ENCODE peak calls at places on chromosomes 6 and 20, in five cellular contexts. C, I, O, T and F are unnamed samples.
A peak's percentile ranks its signal among the peaks of the same experiment; 100 is the strongest.

GRCh38 chr20:51732454-51732791 is 35.8 kb downstream of the ATP9A start:
- DNase-seq in C (no peak), I (no peak), O (peak; percentile 66), T (no peak), F (no peak)

GRCh38 chr20:48776306-48776705 is 51.5 kb downstream of the PREX1 start:
- DNase-seq in C (peak; percentile 50), I (no peak), O (peak; percentile 90), T (no peak), F (no peak)

GRCh38 chr6:118207947-118208346 is 300.9 kb downstream of the SLC35F1 start:
- DNase-seq in C (no peak), I (no peak), O (no peak), T (peak; percentile 48), F (no peak)

GRCh38 chr20:58888521-58889333 is 36.2 kb downstream of the GNAS start:
- DNase-seq in C (peak; percentile 78), I (peak; percentile 79), O (peak; percentile 89), T (peak; percentile 95), F (peak; percentile 87)

GRCh38 chr6:66210964-66211363 is 503.9 kb upstream of the EYS start:
- DNase-seq in C (no peak), I (no peak), O (no peak), T (no peak), F (no peak)

GRCh38 chr20:58084966-58085365 is 143.5 kb downstream of the ANKRD60 start:
- DNase-seq in C (peak; percentile 1), I (no peak), O (peak; percentile 46), T (no peak), F (no peak)

GRCh38 chr6:79512014-79512413 is 25.2 kb downstream of the LCA5 start:
- DNase-seq in C (no peak), I (no peak), O (no peak), T (no peak), F (no peak)

GRCh38 chr6:41768545-41769308 is 11.0 kb downstream of the FRS3 start:
- DNase-seq in C (peak; percentile 25), I (no peak), O (no peak), T (no peak), F (peak; percentile 57)

GRCh38 chr6:145964948-145965366 is 799 bp upstream of the SHPRH start:
- DNase-seq in C (no peak), I (no peak), O (peak; percentile 10), T (no peak), F (no peak)

GRCh38 chr6:53043626-53044025 is 21.6 kb upstream of the FBXO9 start:
- DNase-seq in C (peak; percentile 7), I (no peak), O (peak; percentile 45), T (peak; percentile 58), F (no peak)

GRCh38 chr20:9214676-9215075 is 145.8 kb downstream of the PLCB4 start:
- DNase-seq in C (no peak), I (no peak), O (peak; percentile 91), T (no peak), F (no peak)

GRCh38 chr6:116877743-116878142 is 701 bp downstream of the RFX6 start:
- DNase-seq in C (no peak), I (no peak), O (no peak), T (peak; percentile 50), F (no peak)

GRCh38 chr6:140051521-140052455 is 677.3 kb upstream of the CITED2 start:
- DNase-seq in C (no peak), I (no peak), O (peak; percentile 95), T (no peak), F (no peak)

GRCh38 chr6:140909156-140909555 is 1223.6 kb upstream of the GJE1 start:
- DNase-seq in C (no peak), I (no peak), O (peak; percentile 50), T (no peak), F (no peak)

GRCh38 chr6:145153495-145153894 is 581.8 kb downstream of the EPM2A start:
- DNase-seq in C (no peak), I (no peak), O (no peak), T (no peak), F (no peak)

GRCh38 chr20:33796263-33796906 is 14.8 kb upstream of the CHMP4B start:
- DNase-seq in C (no peak), I (no peak), O (no peak), T (no peak), F (peak; percentile 73)

GRCh38 chr6:10743514-10743913 is 4.1 kb upstream of the TMEM14B start:
- DNase-seq in C (no peak), I (no peak), O (no peak), T (no peak), F (no peak)

GRCh38 chr6:144150673-144151009 is 324 bp downstream of the STX11 start:
- DNase-seq in C (peak; percentile 46), I (peak; percentile 46), O (peak; percentile 56), T (peak; percentile 84), F (peak; percentile 29)

GRCh38 chr6:163296835-163297519 is 117.5 kb upstream of the QKI start:
- DNase-seq in C (peak; percentile 65), I (no peak), O (no peak), T (no peak), F (no peak)

GRCh38 chr20:23622839-23623343 is 14.9 kb downstream of the CST3 start:
- DNase-seq in C (peak; percentile 79), I (no peak), O (peak; percentile 95), T (peak; percentile 80), F (peak; percentile 68)

GRCh38 chr6:46628498-46628897 is 24.1 kb downstream of the CYP39A1 start:
- DNase-seq in C (no peak), I (no peak), O (no peak), T (no peak), F (no peak)

GRCh38 chr6:169096326-169096882 is 157.2 kb downstream of the THBS2 start:
- DNase-seq in C (peak; percentile 55), I (no peak), O (no peak), T (no peak), F (no peak)

GRCh38 chr20:13382786-13383185 is 161.7 kb downstream of the ISM1 start:
- DNase-seq in C (no peak), I (no peak), O (no peak), T (no peak), F (no peak)

GRCh38 chr6:13262302-13263006 is 65.9 kb downstream of the TBC1D7 start:
- DNase-seq in C (no peak), I (no peak), O (peak; percentile 8), T (no peak), F (no peak)

GRCh38 chr20:9408422-9409300 is 105.7 kb upstream of the LAMP5 start:
- DNase-seq in C (no peak), I (no peak), O (peak; percentile 71), T (no peak), F (no peak)

GRCh38 chr6:45728674-45729073 is 287.0 kb downstream of the CLIC5 start:
- DNase-seq in C (peak; percentile 42), I (no peak), O (peak; percentile 54), T (no peak), F (no peak)

GRCh38 chr20:18166241-18166881 is 28.7 kb downstream of the KAT14 start:
- DNase-seq in C (no peak), I (no peak), O (no peak), T (no peak), F (peak; percentile 46)

GRCh38 chr20:61572789-61573188 is 320.7 kb downstream of the CDH4 start:
- DNase-seq in C (no peak), I (no peak), O (no peak), T (no peak), F (no peak)

GRCh38 chr20:36113566-36114247 is 40.8 kb upstream of the EPB41L1 start:
- DNase-seq in C (peak; percentile 31), I (no peak), O (no peak), T (peak; percentile 61), F (no peak)

DNA sequence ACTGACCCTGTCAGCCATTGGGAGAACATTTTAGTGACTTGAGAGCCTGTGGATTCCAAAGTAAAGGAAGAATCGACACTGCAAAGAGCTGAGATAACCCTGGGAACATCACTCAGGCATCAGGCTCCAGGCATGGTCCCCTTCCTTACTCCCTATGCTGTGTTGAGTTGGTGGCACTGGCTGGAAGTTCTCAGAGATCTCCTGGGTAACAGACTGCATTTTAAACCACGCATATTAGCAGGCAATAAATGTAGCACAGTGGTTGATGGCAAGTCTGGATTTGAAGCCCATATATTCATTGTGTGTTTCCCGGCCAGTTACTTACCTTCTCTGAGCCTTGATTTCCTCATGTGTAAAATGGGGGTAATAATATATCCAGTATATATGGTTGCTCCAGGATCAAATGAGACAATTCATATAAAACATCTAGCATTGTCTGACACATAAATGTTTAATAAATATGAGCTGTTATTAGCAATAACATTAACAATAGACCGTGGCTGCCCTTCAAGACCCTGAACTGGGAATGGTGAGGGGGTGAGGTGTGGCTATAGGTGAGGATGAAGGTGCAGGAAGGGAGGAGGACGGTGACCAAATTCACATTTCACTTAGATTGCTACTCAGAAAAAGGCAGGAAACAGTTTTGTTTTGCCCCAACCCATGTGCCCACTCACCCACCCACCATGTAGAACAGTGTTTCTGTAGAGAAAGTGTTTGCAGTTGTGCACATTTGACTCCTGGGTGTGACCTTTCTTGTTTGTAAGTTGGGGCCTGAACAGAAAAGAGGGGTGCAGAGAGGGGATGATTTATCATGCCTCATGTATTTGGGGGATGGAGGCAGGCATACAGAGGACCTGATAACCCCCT is 2.1 kb downstream of the PLCG1 start:
- DNase-seq in C (no peak), I (no peak), O (no peak), T (no peak), F (peak; percentile 5)
- H3K4me1 ChIP-seq in C (peaks cover 33% of the 10 kb centered on the region), I (peaks cover 57% of the 10 kb centered on the region), O (peaks cover 14% of the 10 kb centered on the region), T (peaks cover 18% of the 10 kb centered on the region), F (peaks cover 25% of the 10 kb centered on the region)

GRCh38 chr6:44556046-44556445 is 168.5 kb downstream of the CDC5L start:
- DNase-seq in C (peak; percentile 52), I (no peak), O (no peak), T (no peak), F (no peak)
- H3K4me1 ChIP-seq in C (peaks cover 6% of the 10 kb centered on the region), I (peaks cover under 1% of the 10 kb centered on the region), O (no peaks in the 10 kb centered on the region), T (peaks cover 10% of the 10 kb centered on the region), F (peaks cover 13% of the 10 kb centered on the region)

GRCh38 chr6:108115598-108116058 is 41.1 kb upstream of the OSTM1 start:
- DNase-seq in C (peak; percentile 17), I (no peak), O (peak; percentile 66), T (peak; percentile 89), F (peak; percentile 62)
- H3K4me1 ChIP-seq in C (no peaks in the 10 kb centered on the region), I (peaks cover 53% of the 10 kb centered on the region), O (no peaks in the 10 kb centered on the region), T (no peaks in the 10 kb centered on the region), F (peaks cover 56% of the 10 kb centered on the region)

GRCh38 chr6:35084041-35084491 is 57.1 kb downstream of the TCP11 start:
- DNase-seq in C (no peak), I (no peak), O (no peak), T (peak; percentile 35), F (peak; percentile 21)
- H3K4me1 ChIP-seq in C (no peaks in the 10 kb centered on the region), I (peaks cover 8% of the 10 kb centered on the region), O (no peaks in the 10 kb centered on the region), T (peaks cover 15% of the 10 kb centered on the region), F (no peaks in the 10 kb centered on the region)

DNA sequence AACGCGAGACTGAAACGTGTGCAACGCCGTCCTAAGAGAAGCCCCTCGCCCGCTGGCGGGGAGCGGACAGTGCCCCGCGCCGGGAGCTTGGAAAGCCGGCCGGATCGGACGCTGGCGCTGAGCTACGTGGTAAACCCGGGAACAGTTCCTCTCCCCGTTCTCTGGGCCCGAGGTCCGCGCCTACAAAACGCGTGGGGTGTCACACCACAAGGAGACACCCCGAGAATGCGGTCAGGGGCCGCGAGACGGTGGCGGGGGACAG is 755 bp downstream of the NCOA5 start:
- DNase-seq in C (no peak), I (no peak), O (peak; percentile 69), T (no peak), F (no peak)
- H3K4me1 ChIP-seq in C (peaks cover 5% of the 10 kb centered on the region), I (peaks cover 42% of the 10 kb centered on the region), O (peaks cover 24% of the 10 kb centered on the region), T (peaks cover 5% of the 10 kb centered on the region), F (peaks cover 53% of the 10 kb centered on the region)